ENCODE peak calls at places on chromosomes 2 and 18, in nine cellular contexts. Q, M, K, P, I, H, N, L and O are unnamed samples.

GRCh38 chr2:31598694-31599093 is 18.0 kb upstream of the SRD5A2 start:
- DNase-seq in M (no peak), I (no peak), K (no peak), H (no peak), N (no peak), P (no peak), Q (no peak), L (no peak), O (no peak)

GRCh38 chr2:145258903-145259579 is 739.1 kb upstream of the ZEB2 start:
- DNase-seq in I (no peak), L (no peak), N (peak), M (no peak), Q (no peak), K (no peak), P (no peak), H (peak), O (no peak)

GRCh38 chr2:237540823-237541222 is 25.6 kb upstream of the PRLH start:
- DNase-seq in Q (no peak), H (peak), P (no peak), I (peak), K (peak), M (no peak), N (no peak), L (no peak), O (peak)

GRCh38 chr2:79512442-79513401 is at the start of gene CTNNA2:
- DNase-seq in K (no peak), M (no peak), Q (peak), I (peak), N (peak), L (peak), P (peak), H (peak), O (no peak)

GRCh38 chr2:226552571-226553285 is 246.9 kb downstream of the IRS1 start:
- DNase-seq in H (no peak), N (no peak), L (no peak), M (no peak), I (no peak), K (no peak), P (no peak), Q (no peak), O (no peak)

GRCh38 chr2:122182631-122183030 is 427.2 kb downstream of the TSN start:
- DNase-seq in L (no peak), K (no peak), P (no peak), I (no peak), Q (no peak), N (no peak), M (no peak), H (no peak), O (no peak)

GRCh38 chr2:157837851-157838441 is 38.2 kb downstream of the ACVR1 start:
- DNase-seq in K (no peak), M (no peak), L (no peak), H (no peak), I (peak), P (no peak), Q (no peak), N (no peak), O (no peak)

GRCh38 chr2:234773129-234773528 is 178.7 kb upstream of the SH3BP4 start:
- DNase-seq in N (no peak), P (no peak), L (no peak), I (no peak), K (no peak), Q (no peak), M (no peak), H (no peak), O (no peak)

GRCh38 chr2:232133078-232133477 is 171.6 kb downstream of the DIS3L2 start:
- DNase-seq in P (no peak), K (no peak), N (no peak), I (no peak), M (no peak), H (no peak), Q (no peak), L (peak), O (no peak)

GRCh38 chr18:58691256-58691655 is 20.0 kb downstream of the MALT1 start:
- DNase-seq in H (peak), N (no peak), M (no peak), I (no peak), K (no peak), Q (no peak), L (no peak), P (no peak), O (peak)

GRCh38 chr2:102258386-102259074 is 52.8 kb upstream of the IL1RL1 start:
- DNase-seq in M (no peak), N (peak), Q (no peak), K (no peak), P (no peak), I (no peak), L (no peak), H (peak), O (peak)

GRCh38 chr2:23679044-23679443 is 247.9 kb downstream of the ATAD2B start:
- DNase-seq in I (no peak), M (no peak), P (no peak), K (no peak), H (no peak), L (no peak), N (no peak), Q (no peak), O (no peak)

GRCh38 chr2:178998539-178998938 is 51.4 kb downstream of the CCDC141 start:
- DNase-seq in H (no peak), M (no peak), Q (no peak), P (no peak), I (no peak), N (no peak), L (no peak), K (no peak), O (no peak)

GRCh38 chr18:13397504-13398163 is 179.1 kb downstream of the LDLRAD4 start:
- DNase-seq in Q (no peak), P (no peak), M (no peak), N (no peak), H (no peak), K (no peak), L (no peak), I (no peak), O (no peak)

GRCh38 chr2:202339052-202339870 is 36.9 kb upstream of the BMPR2 start:
- DNase-seq in I (no peak), K (no peak), M (no peak), Q (no peak), L (no peak), H (no peak), P (no peak), N (no peak), O (peak)

GRCh38 chr2:118221952-118222594 is 133.8 kb downstream of the INSIG2 start:
- DNase-seq in Q (peak), P (no peak), K (no peak), M (peak), L (peak), I (no peak), N (peak), H (peak), O (peak)

GRCh38 chr2:240960309-240960962 is 38.0 kb upstream of the SNED1 start:
- DNase-seq in K (no peak), H (no peak), L (no peak), N (no peak), Q (peak), M (no peak), P (no peak), I (peak), O (peak)

GRCh38 chr2:77054938-77055337 is 467.2 kb downstream of the LRRTM4 start:
- DNase-seq in H (peak), N (no peak), M (no peak), P (no peak), L (peak), K (no peak), I (no peak), Q (peak), O (peak)

GRCh38 chr2:35973737-35974132 is 381.8 kb upstream of the CRIM1 start:
- DNase-seq in K (no peak), P (no peak), N (no peak), I (no peak), M (no peak), Q (no peak), L (no peak), H (no peak), O (peak)

GRCh38 chr2:23651187-23651983 is 266.4 kb downstream of the KLHL29 start:
- DNase-seq in H (peak), I (no peak), K (no peak), M (no peak), N (no peak), P (no peak), Q (no peak), L (no peak), O (peak)

GRCh38 chr2:128498589-128498988 is 179.9 kb upstream of the HS6ST1 start:
- DNase-seq in N (no peak), I (no peak), L (no peak), M (no peak), K (peak), P (no peak), H (no peak), Q (no peak), O (no peak)

GRCh38 chr2:85239102-85239501 is 88.7 kb downstream of the TGOLN2 start:
- DNase-seq in K (no peak), I (no peak), P (no peak), L (no peak), Q (no peak), M (no peak), H (no peak), N (no peak), O (no peak)

GRCh38 chr18:44677933-44678332 is 2.8 kb upstream of the SETBP1 start:
- DNase-seq in M (no peak), K (no peak), Q (no peak), I (no peak), P (no peak), L (no peak), N (no peak), H (no peak), O (no peak)

GRCh38 chr2:152542995-152543481 is 174.2 kb downstream of the PRPF40A start:
- DNase-seq in M (no peak), N (no peak), H (peak), Q (no peak), K (no peak), I (no peak), L (peak), P (no peak), O (peak)

GRCh38 chr2:237702439-237703397 is 75.3 kb downstream of the LRRFIP1 start:
- DNase-seq in H (peak), M (no peak), Q (peak), P (no peak), I (no peak), K (peak), L (peak), N (peak), O (peak)

GRCh38 chr2:96340493-96341414 is 5.2 kb downstream of the NCAPH start:
- DNase-seq in P (no peak), M (no peak), L (no peak), I (no peak), Q (no peak), N (no peak), K (no peak), H (no peak), O (no peak)

GRCh38 chr2:205885492-205886099 is 200.4 kb downstream of the INO80D start:
- DNase-seq in H (peak), N (peak), Q (peak), L (peak), P (peak), M (peak), I (peak), K (peak), O (peak)

GRCh38 chr18:25350561-25351201 is 1.3 kb downstream of the ZNF521 start:
- DNase-seq in P (peak), H (peak), M (no peak), Q (peak), I (no peak), L (peak), N (peak), K (peak), O (no peak)

GRCh38 chr2:236677368-236677767 is 107.7 kb downstream of the ACKR3 start:
- DNase-seq in K (no peak), P (no peak), I (no peak), Q (peak), H (no peak), N (no peak), M (no peak), L (no peak), O (no peak)

GRCh38 chr2:215917953-215918620 is 95.3 kb downstream of the MREG start:
- DNase-seq in I (no peak), P (peak), N (no peak), Q (no peak), M (no peak), H (peak), K (no peak), L (no peak), O (peak)

GRCh38 chr2:187547353-187547979 is 6.8 kb downstream of the TFPI start:
- DNase-seq in H (peak), N (no peak), Q (no peak), L (no peak), M (no peak), P (no peak), K (peak), I (no peak), O (peak)

GRCh38 chr2:101387151-101387807 is at the start of gene CREG2:
- DNase-seq in P (peak), H (no peak), Q (peak), K (peak), N (peak), I (peak), L (peak), M (peak), O (peak)

GRCh38 chr2:165967746-165968145 is 14.2 kb upstream of the TTC21B start:
- DNase-seq in N (no peak), I (no peak), L (no peak), M (no peak), K (no peak), Q (no peak), P (no peak), H (no peak), O (no peak)

GRCh38 chr18:45107425-45107824 is 426.7 kb downstream of the SETBP1 start:
- DNase-seq in L (no peak), I (no peak), N (no peak), K (no peak), H (no peak), P (no peak), M (no peak), Q (no peak), O (peak)

GRCh38 chr2:240988571-240989271 is 9.7 kb upstream of the SNED1 start:
- DNase-seq in N (no peak), I (peak), P (no peak), Q (no peak), L (no peak), H (no peak), K (peak), M (no peak), O (no peak)

DNA sequence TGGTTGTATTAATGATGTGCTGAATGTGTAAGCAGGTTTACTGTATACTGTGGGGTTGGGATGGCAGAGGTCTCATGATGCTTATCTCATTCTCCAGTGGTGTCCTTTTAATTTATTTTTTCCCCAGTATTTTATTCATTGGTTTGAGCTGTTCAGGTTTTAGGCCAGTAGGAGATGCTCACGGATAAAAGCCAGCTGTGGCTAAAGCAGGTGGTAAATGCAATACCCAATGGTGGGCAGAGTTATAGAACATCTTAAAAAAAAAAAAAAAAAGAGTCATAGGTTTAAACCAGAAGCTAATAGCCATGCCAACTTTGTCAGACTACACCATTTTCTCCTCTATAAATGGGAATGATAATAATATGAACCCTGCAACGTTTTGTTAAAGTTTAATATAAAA is 57.8 kb upstream of the NEUROD1 start:
- DNase-seq in Q (no peak), I (no peak), M (no peak), P (no peak), K (no peak), L (peak), N (no peak), H (no peak), O (peak)
- TF ChIP-seq CTCF in Q (peak), I (no peak), M (no peak), P (peak), K (no peak), L (peak), N (no peak), H (peak), O (no peak)

DNA sequence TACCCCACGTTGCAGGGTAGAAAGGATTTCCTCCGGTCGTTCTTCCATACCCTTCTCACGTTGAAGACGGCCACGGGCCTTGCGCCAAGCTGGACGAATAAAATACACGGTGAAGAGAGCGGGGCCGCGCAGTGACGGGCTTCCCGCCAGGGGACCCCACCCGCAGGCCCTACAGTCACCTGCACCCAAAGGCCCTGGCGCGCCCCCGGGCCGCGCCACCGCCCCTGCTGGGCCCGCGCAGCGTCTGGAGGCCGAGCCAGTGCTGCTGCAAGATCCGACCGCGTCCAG is 199 bp downstream of the FBXO15 start:
- DNase-seq in M (no peak), N (no peak), K (no peak), P (no peak), Q (no peak), L (no peak), I (no peak), H (no peak), O (no peak)
- TF ChIP-seq CTCF in M (no peak), N (no peak), K (no peak), P (no peak), Q (no peak), L (no peak), I (no peak), H (no peak), O (no peak)

GRCh38 chr2:171320208-171320621 is 113.6 kb downstream of the METTL8 start:
- DNase-seq in N (no peak), Q (no peak), M (no peak), I (no peak), P (peak), K (no peak), L (no peak), H (no peak), O (no peak)
- TF ChIP-seq CTCF in N (no peak), Q (no peak), M (no peak), I (no peak), P (peak), K (no peak), L (peak), H (no peak), O (no peak)

GRCh38 chr2:18436408-18437077 is 123.9 kb downstream of the RDH14 start:
- DNase-seq in N (no peak), Q (no peak), M (no peak), H (no peak), P (no peak), I (no peak), L (no peak), K (no peak), O (no peak)

GRCh38 chr2:18433872-18434271 is 126.6 kb downstream of the RDH14 start:
- DNase-seq in L (no peak), Q (no peak), I (no peak), N (no peak), M (no peak), P (no peak), H (no peak), K (no peak), O (no peak)

GRCh38 chr2:18432999-18433398 is 127.5 kb downstream of the RDH14 start:
- DNase-seq in N (no peak), I (no peak), K (no peak), L (peak), P (no peak), M (no peak), H (no peak), Q (no peak), O (no peak)

GRCh38 chr2:18437909-18438308 is 122.5 kb downstream of the RDH14 start:
- DNase-seq in H (no peak), P (no peak), K (no peak), M (no peak), N (no peak), I (no peak), Q (no peak), L (no peak), O (no peak)

GRCh38 chr2:18435425-18436037 is 124.9 kb downstream of the RDH14 start:
- DNase-seq in M (no peak), Q (no peak), K (no peak), I (no peak), P (peak), L (peak), N (peak), H (peak), O (peak)
- TF ChIP-seq CTCF in M (peak), Q (peak), K (peak), I (peak), P (peak), L (peak), N (peak), H (peak), O (peak)

GRCh38 chr2:68240446-68240845 is 11.9 kb downstream of the PPP3R1 start:
- DNase-seq in H (no peak), P (no peak), I (no peak), K (no peak), N (no peak), M (no peak), Q (no peak), L (no peak), O (no peak)

GRCh38 chr2:68245066-68245465 is 7.3 kb downstream of the PPP3R1 start:
- DNase-seq in I (no peak), H (no peak), M (no peak), K (no peak), L (no peak), P (no peak), N (no peak), Q (no peak), O (no peak)

GRCh38 chr2:68248361-68248760 is 4.0 kb downstream of the PPP3R1 start:
- DNase-seq in Q (no peak), M (no peak), I (no peak), H (no peak), K (no peak), P (no peak), L (no peak), N (no peak), O (no peak)

GRCh38 chr2:68245672-68246071 is 6.7 kb downstream of the PPP3R1 start:
- DNase-seq in P (no peak), L (no peak), H (no peak), K (no peak), M (no peak), N (no peak), Q (no peak), I (no peak), O (no peak)

DNA sequence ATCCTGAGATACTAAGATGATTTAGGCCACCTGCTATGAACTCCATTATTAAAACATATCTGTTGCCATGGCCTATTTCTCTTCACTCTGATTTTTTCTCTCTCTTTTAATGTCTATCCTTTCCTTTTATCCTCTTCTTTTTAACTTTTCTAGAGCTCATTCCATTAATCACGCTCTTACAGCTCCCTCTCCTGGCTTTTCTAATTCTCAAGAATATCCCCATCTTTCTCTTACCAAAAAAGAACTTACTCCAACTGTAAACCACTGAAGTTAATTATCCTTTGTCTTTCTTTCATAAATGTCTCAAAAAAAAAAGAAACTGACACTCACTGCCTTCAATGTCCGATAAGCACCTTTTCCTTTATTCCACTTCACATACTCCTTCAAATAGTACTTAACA is 7.9 kb downstream of the PPP3R1 start:
- DNase-seq in K (no peak), I (no peak), M (no peak), Q (no peak), L (no peak), P (no peak), N (no peak), H (no peak), O (no peak)
- TF ChIP-seq CTCF in K (no peak), I (no peak), M (no peak), Q (peak), L (no peak), P (no peak), N (no peak), H (no peak), O (no peak)

GRCh38 chr2:219836647-219837177 is 209.3 kb downstream of the SLC4A3 start:
- DNase-seq in M (no peak), H (no peak), P (no peak), I (no peak), K (no peak), L (no peak), N (no peak), Q (no peak), O (peak)
- TF ChIP-seq CTCF in M (no peak), H (peak), P (peak), I (peak), K (peak), L (peak), N (no peak), Q (peak), O (peak)

GRCh38 chr18:7198326-7198725 is 32.6 kb upstream of the LRRC30 start:
- DNase-seq in K (no peak), M (no peak), N (no peak), I (no peak), L (no peak), Q (no peak), H (no peak), P (no peak), O (no peak)

GRCh38 chr18:7202119-7202680 is 28.7 kb upstream of the LRRC30 start:
- DNase-seq in L (no peak), Q (no peak), P (no peak), N (no peak), K (no peak), M (no peak), I (no peak), H (no peak), O (no peak)

GRCh38 chr18:7191736-7192135 is 39.2 kb upstream of the LRRC30 start:
- DNase-seq in L (no peak), M (no peak), I (no peak), Q (no peak), N (no peak), K (no peak), H (no peak), P (no peak), O (no peak)

GRCh38 chr18:7201096-7201495 is 29.8 kb upstream of the LRRC30 start:
- DNase-seq in M (no peak), L (no peak), P (no peak), I (no peak), H (no peak), K (no peak), N (no peak), Q (no peak), O (no peak)

GRCh38 chr18:7196421-7196820 is 34.5 kb upstream of the LRRC30 start:
- DNase-seq in P (no peak), K (no peak), I (no peak), N (no peak), H (no peak), M (no peak), Q (peak), L (peak), O (peak)
- TF ChIP-seq CTCF in P (no peak), K (no peak), I (no peak), N (no peak), H (no peak), M (no peak), Q (peak), L (peak), O (no peak)